ENCODE peak calls at places on chromosomes 6 and 20, in seven cellular contexts. One of them, this sample, is unnamed.

GRCh38 chr20:24980321-24981053 is 12.1 kb downstream of the APMAP start:
- DNase-seq in ovary: no peak
- DNase-seq in adrenal gland: no peak
- DNase-seq in body of pancreas: no peak
- DNase-seq in transverse colon: no peak
- DNase-seq in esophagus squamous epithelium: no peak
- DNase-seq in HCT116: no peak
- DNase-seq in this sample: no peak

GRCh38 chr20:37986873-37987601 is 46.2 kb downstream of the TTI1 start:
- DNase-seq in transverse colon: peak; percentile 35
- DNase-seq in adrenal gland: peak; percentile 61
- DNase-seq in body of pancreas: peak; percentile 69
- DNase-seq in HCT116: no peak
- DNase-seq in esophagus squamous epithelium: no peak
- DNase-seq in ovary: no peak
- DNase-seq in this sample: peak; percentile 69

GRCh38 chr20:63977392-63978276 is 1.8 kb downstream of the SAMD10 start:
- DNase-seq in HCT116: no peak
- DNase-seq in transverse colon: no peak
- DNase-seq in ovary: no peak
- DNase-seq in body of pancreas: peak; percentile 16
- DNase-seq in esophagus squamous epithelium: no peak
- DNase-seq in adrenal gland: peak; percentile 62
- DNase-seq in this sample: no peak

GRCh38 chr6:73984851-73985250 is 288.8 kb downstream of the CD109 start:
- DNase-seq in adrenal gland: no peak
- DNase-seq in esophagus squamous epithelium: no peak
- DNase-seq in ovary: no peak
- DNase-seq in body of pancreas: no peak
- DNase-seq in transverse colon: no peak
- DNase-seq in HCT116: no peak
- DNase-seq in this sample: no peak

GRCh38 chr6:149032599-149033405 is 284.7 kb upstream of the TAB2 start:
- DNase-seq in HCT116: no peak
- DNase-seq in adrenal gland: peak; percentile 83
- DNase-seq in esophagus squamous epithelium: no peak
- DNase-seq in body of pancreas: peak; percentile 25
- DNase-seq in transverse colon: no peak
- DNase-seq in ovary: peak; percentile 50
- DNase-seq in this sample: no peak

GRCh38 chr20:46190796-46191540 is 72.9 kb downstream of the CD40 start:
- DNase-seq in HCT116: no peak
- DNase-seq in transverse colon: no peak
- DNase-seq in esophagus squamous epithelium: no peak
- DNase-seq in ovary: no peak
- DNase-seq in body of pancreas: no peak
- DNase-seq in adrenal gland: no peak
- DNase-seq in this sample: no peak

GRCh38 chr20:17850674-17851006 is 118.0 kb downstream of the SNX5 start:
- DNase-seq in HCT116: no peak
- DNase-seq in transverse colon: no peak
- DNase-seq in body of pancreas: no peak
- DNase-seq in ovary: no peak
- DNase-seq in adrenal gland: no peak
- DNase-seq in esophagus squamous epithelium: no peak
- DNase-seq in this sample: no peak

GRCh38 chr6:127299522-127300240 is 33.0 kb downstream of the RNF146 start:
- DNase-seq in HCT116: no peak
- DNase-seq in ovary: no peak
- DNase-seq in body of pancreas: no peak
- DNase-seq in transverse colon: no peak
- DNase-seq in esophagus squamous epithelium: no peak
- DNase-seq in adrenal gland: no peak
- DNase-seq in this sample: no peak

GRCh38 chr20:6707231-6707870 is 60.1 kb upstream of the BMP2 start:
- DNase-seq in HCT116: no peak
- DNase-seq in ovary: no peak
- DNase-seq in body of pancreas: no peak
- DNase-seq in esophagus squamous epithelium: no peak
- DNase-seq in adrenal gland: no peak
- DNase-seq in transverse colon: no peak
- DNase-seq in this sample: no peak

GRCh38 chr20:35650632-35651031 is 14.1 kb downstream of the CPNE1 start:
- DNase-seq in adrenal gland: no peak
- DNase-seq in esophagus squamous epithelium: no peak
- DNase-seq in HCT116: no peak
- DNase-seq in ovary: no peak
- DNase-seq in transverse colon: no peak
- DNase-seq in body of pancreas: no peak
- DNase-seq in this sample: no peak

GRCh38 chr6:1312444-1313363 is 806 bp downstream of the FOXQ1 start:
- DNase-seq in transverse colon: no peak
- DNase-seq in adrenal gland: no peak
- DNase-seq in ovary: no peak
- DNase-seq in body of pancreas: peak; percentile 28
- DNase-seq in HCT116: no peak
- DNase-seq in esophagus squamous epithelium: no peak
- DNase-seq in this sample: no peak

GRCh38 chr20:24756292-24757025 is 192.6 kb upstream of the CST7 start:
- DNase-seq in body of pancreas: no peak
- DNase-seq in HCT116: no peak
- DNase-seq in transverse colon: no peak
- DNase-seq in ovary: peak; percentile 1
- DNase-seq in esophagus squamous epithelium: no peak
- DNase-seq in adrenal gland: no peak
- DNase-seq in this sample: peak; percentile 65

GRCh38 chr6:13488015-13488895 is 855 bp upstream of the GFOD1 start:
- DNase-seq in esophagus squamous epithelium: no peak
- DNase-seq in HCT116: no peak
- DNase-seq in transverse colon: peak; percentile 59
- DNase-seq in adrenal gland: peak; percentile 36
- DNase-seq in body of pancreas: peak; percentile 44
- DNase-seq in ovary: peak; percentile 44
- DNase-seq in this sample: no peak

GRCh38 chr20:44660506-44660905 is 9.0 kb upstream of the ADA start:
- DNase-seq in adrenal gland: no peak
- DNase-seq in esophagus squamous epithelium: no peak
- DNase-seq in ovary: no peak
- DNase-seq in HCT116: no peak
- DNase-seq in body of pancreas: no peak
- DNase-seq in transverse colon: no peak
- DNase-seq in this sample: no peak

GRCh38 chr6:55892749-55893357 is 17.5 kb upstream of the BMP5 start:
- DNase-seq in HCT116: no peak
- DNase-seq in adrenal gland: no peak
- DNase-seq in ovary: no peak
- DNase-seq in body of pancreas: no peak
- DNase-seq in transverse colon: no peak
- DNase-seq in esophagus squamous epithelium: no peak
- DNase-seq in this sample: no peak

GRCh38 chr6:15892369-15892768 is 229.5 kb upstream of the DTNBP1 start:
- DNase-seq in esophagus squamous epithelium: no peak
- DNase-seq in ovary: no peak
- DNase-seq in transverse colon: no peak
- DNase-seq in body of pancreas: no peak
- DNase-seq in HCT116: no peak
- DNase-seq in adrenal gland: no peak
- DNase-seq in this sample: no peak

GRCh38 chr6:158653577-158654354 is 3.9 kb downstream of the SYTL3 start:
- DNase-seq in body of pancreas: peak; percentile 41
- DNase-seq in ovary: no peak
- DNase-seq in transverse colon: peak; percentile 74
- DNase-seq in esophagus squamous epithelium: no peak
- DNase-seq in HCT116: no peak
- DNase-seq in adrenal gland: peak; percentile 31
- DNase-seq in this sample: no peak

GRCh38 chr6:40722081-40722480 is 134.9 kb upstream of the LRFN2 start:
- DNase-seq in body of pancreas: no peak
- DNase-seq in HCT116: no peak
- DNase-seq in transverse colon: no peak
- DNase-seq in esophagus squamous epithelium: no peak
- DNase-seq in adrenal gland: no peak
- DNase-seq in ovary: no peak
- DNase-seq in this sample: no peak

GRCh38 chr20:25308083-25308491 is 60.2 kb downstream of the PYGB start:
- DNase-seq in transverse colon: no peak
- DNase-seq in body of pancreas: no peak
- DNase-seq in adrenal gland: no peak
- DNase-seq in ovary: no peak
- DNase-seq in esophagus squamous epithelium: no peak
- DNase-seq in HCT116: no peak
- DNase-seq in this sample: no peak

GRCh38 chr6:7749493-7749892 is 23.6 kb downstream of the BMP6 start:
- DNase-seq in ovary: no peak
- DNase-seq in esophagus squamous epithelium: no peak
- DNase-seq in transverse colon: no peak
- DNase-seq in HCT116: no peak
- DNase-seq in body of pancreas: no peak
- DNase-seq in adrenal gland: no peak
- DNase-seq in this sample: no peak

DNA sequence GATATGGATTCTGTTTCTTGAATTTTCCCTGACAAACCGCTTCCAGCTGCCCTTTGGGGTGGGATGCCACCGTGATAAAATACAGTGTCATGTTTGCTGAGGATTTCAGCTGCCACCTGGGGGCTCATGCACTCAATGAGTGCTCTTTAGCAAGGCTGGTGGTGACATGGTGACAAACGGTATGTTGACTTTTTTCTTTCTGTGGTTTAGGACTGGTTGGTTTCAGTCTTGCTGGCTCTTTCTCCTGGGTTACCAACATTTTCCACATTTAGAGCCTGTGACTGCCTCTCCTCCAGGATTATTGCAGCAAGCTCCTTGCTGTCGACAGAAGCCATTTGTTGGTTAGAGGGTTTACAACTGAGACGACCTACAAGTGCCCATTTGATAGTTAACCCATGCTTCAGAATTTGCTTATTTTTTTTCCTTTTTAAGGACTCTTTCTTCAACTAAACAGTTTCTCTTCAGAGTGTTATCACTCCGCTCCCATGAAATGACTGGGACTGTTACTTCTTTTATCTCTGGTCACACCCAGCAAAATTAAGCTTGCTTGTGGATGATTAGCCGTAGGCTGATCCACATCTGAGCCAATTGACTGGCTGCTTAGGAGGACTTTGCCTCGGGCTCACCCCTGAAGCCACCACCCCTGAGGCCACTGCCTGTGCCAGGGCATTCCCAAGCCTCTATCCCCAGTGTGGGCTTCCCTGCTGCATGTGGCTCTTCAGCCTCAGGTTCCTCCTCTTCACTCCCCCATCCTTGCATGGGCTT is 48.4 kb upstream of the CDYL start:
- DNase-seq in ovary: no peak
- DNase-seq in esophagus squamous epithelium: no peak
- DNase-seq in adrenal gland: no peak
- DNase-seq in transverse colon: peak; percentile 63
- DNase-seq in body of pancreas: no peak
- DNase-seq in HCT116: no peak
- DNase-seq in this sample: no peak
- TF ChIP-seq POLR2A in ovary: no peak
- TF ChIP-seq POLR2A in esophagus squamous epithelium: no peak
- TF ChIP-seq POLR2A in adrenal gland: no peak
- TF ChIP-seq POLR2A in transverse colon: no peak
- TF ChIP-seq POLR2A in body of pancreas: no peak
- TF ChIP-seq POLR2A in HCT116: no peak
- TF ChIP-seq POLR2A in this sample: no peak

GRCh38 chr6:106857771-106858652 is 116.5 kb downstream of the CD24 start:
- DNase-seq in ovary: no peak
- DNase-seq in adrenal gland: no peak
- DNase-seq in transverse colon: no peak
- DNase-seq in esophagus squamous epithelium: no peak
- DNase-seq in HCT116: no peak
- DNase-seq in body of pancreas: no peak
- DNase-seq in this sample: no peak
- H3K4me3 ChIP-seq in ovary: no peak overlapping the region
- H3K4me3 ChIP-seq in adrenal gland: no peak overlapping the region
- H3K4me3 ChIP-seq in transverse colon: no peak overlapping the region
- H3K4me3 ChIP-seq in esophagus squamous epithelium: no peak overlapping the region
- H3K4me3 ChIP-seq in HCT116: no peak overlapping the region
- H3K4me3 ChIP-seq in body of pancreas: no peak overlapping the region
- H3K4me3 ChIP-seq in this sample: no peak overlapping the region

GRCh38 chr20:8505817-8506216 is 373.8 kb downstream of the PLCB1 start:
- DNase-seq in adrenal gland: no peak
- DNase-seq in esophagus squamous epithelium: no peak
- DNase-seq in transverse colon: no peak
- DNase-seq in HCT116: no peak
- DNase-seq in body of pancreas: no peak
- DNase-seq in ovary: no peak
- DNase-seq in this sample: no peak
- H3K27ac ChIP-seq in adrenal gland: no peak overlapping the region
- H3K27ac ChIP-seq in esophagus squamous epithelium: no peak overlapping the region
- H3K27ac ChIP-seq in transverse colon: no peak overlapping the region
- H3K27ac ChIP-seq in HCT116: no peak overlapping the region
- H3K27ac ChIP-seq in body of pancreas: no peak overlapping the region
- H3K27ac ChIP-seq in ovary: no peak overlapping the region
- H3K27ac ChIP-seq in this sample: no peak overlapping the region

GRCh38 chr20:62776692-62777527 is 19.4 kb upstream of the MRGBP start:
- DNase-seq in HCT116: peak; percentile 75
- DNase-seq in esophagus squamous epithelium: no peak
- DNase-seq in transverse colon: peak; percentile 55
- DNase-seq in ovary: no peak
- DNase-seq in adrenal gland: no peak
- DNase-seq in body of pancreas: peak; percentile 45
- DNase-seq in this sample: no peak
- TF ChIP-seq POLR2A in HCT116: peak; percentile 61
- TF ChIP-seq POLR2A in esophagus squamous epithelium: no peak
- TF ChIP-seq POLR2A in transverse colon: no peak
- TF ChIP-seq POLR2A in ovary: no peak
- TF ChIP-seq POLR2A in adrenal gland: no peak
- TF ChIP-seq POLR2A in body of pancreas: no peak
- TF ChIP-seq POLR2A in this sample: no peak

DNA sequence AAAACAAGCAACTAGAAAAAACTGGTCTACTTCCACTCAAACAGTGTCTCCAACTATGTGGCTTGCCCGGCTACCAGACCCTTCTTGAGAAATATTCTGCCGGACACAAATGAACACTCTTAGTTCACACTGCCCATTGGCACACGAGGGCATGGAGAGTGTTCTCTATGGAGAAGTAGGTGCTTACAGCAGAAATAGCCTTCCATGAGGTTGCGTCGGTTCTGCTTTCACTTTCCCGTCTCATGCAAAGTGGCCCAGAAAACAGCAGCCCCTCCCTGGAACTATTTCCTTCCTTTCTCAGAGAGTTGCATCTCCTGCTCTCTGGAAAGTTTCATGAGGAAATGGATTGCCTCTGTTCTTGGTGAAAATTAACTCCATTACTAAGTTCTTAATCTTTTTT is 9.5 kb upstream of the HLA-DOA start:
- DNase-seq in body of pancreas: peak; percentile 37
- DNase-seq in adrenal gland: peak; percentile 81
- DNase-seq in esophagus squamous epithelium: peak; percentile 63
- DNase-seq in HCT116: no peak
- DNase-seq in transverse colon: peak; percentile 74
- DNase-seq in ovary: peak; percentile 62
- DNase-seq in this sample: no peak
- H3K4me3 ChIP-seq in body of pancreas: no peak overlapping the region
- H3K4me3 ChIP-seq in adrenal gland: no peak overlapping the region
- H3K4me3 ChIP-seq in esophagus squamous epithelium: no peak overlapping the region
- H3K4me3 ChIP-seq in HCT116: no peak overlapping the region
- H3K4me3 ChIP-seq in transverse colon: no peak overlapping the region
- H3K4me3 ChIP-seq in ovary: peak overlapping the region; percentile 24
- H3K4me3 ChIP-seq in this sample: peak overlapping the region; percentile 36

This sample was measured in vagina.